ENCODE peak calls at places on chromosomes 4 and X, in ten cellular contexts. M is CD4-positive, alpha-beta T cell; J is GM23338; K is H9; I is PC-3; R is RWPE1; S is body of pancreas; B is OCI-LY7; Y is upper lobe of right lung; P is pancreas. F is an unnamed sample.

GRCh38 chr4:141102367-141102766 is 30.9 kb downstream of the RNF150 start:
- DNase-seq in B (no peak), K (no peak), P (no peak), R (peak), Y (no peak), J (no peak), S (no peak), M (no peak), I (peak), F (peak)

GRCh38 chr4:123564758-123565346 is 168.3 kb downstream of the SPRY1 start:
- DNase-seq in Y (no peak), B (peak), P (no peak), M (peak), S (peak), I (peak), R (peak), J (peak), K (peak), F (peak)

GRCh38 chr4:173910911-173911310 is 372.6 kb downstream of the FBXO8 start:
- DNase-seq in Y (no peak), J (no peak), S (peak), B (no peak), R (no peak), K (no peak), P (no peak), M (no peak), I (no peak), F (no peak)

GRCh38 chr4:88600129-88600849 is 8.0 kb downstream of the HERC3 start:
- DNase-seq in P (no peak), R (no peak), B (no peak), K (no peak), Y (no peak), J (no peak), I (peak), S (no peak), M (no peak), F (peak)

GRCh38 chr4:88735554-88735953 is 37.9 kb upstream of the NAP1L5 start:
- DNase-seq in R (no peak), Y (no peak), I (no peak), P (no peak), M (no peak), J (no peak), K (no peak), S (no peak), B (no peak), F (no peak)

GRCh38 chr4:115454228-115454627 is 340.8 kb upstream of the NDST4 start:
- DNase-seq in J (no peak), R (no peak), B (no peak), I (no peak), S (no peak), P (no peak), Y (no peak), M (no peak), K (no peak), F (no peak)

GRCh38 chr4:75490155-75490554 is 24.0 kb downstream of the RCHY1 start:
- DNase-seq in S (no peak), M (no peak), B (peak), R (no peak), I (peak), Y (no peak), P (no peak), K (no peak), J (peak), F (no peak)

GRCh38 chr4:139279723-139280620 is at the start of gene MGARP:
- DNase-seq in B (no peak), P (peak), Y (peak), M (no peak), R (no peak), I (no peak), J (peak), S (no peak), K (peak), F (no peak)

GRCh38 chr4:18850763-18851331 is 829.3 kb upstream of the LCORL start:
- DNase-seq in R (no peak), P (no peak), B (no peak), J (no peak), Y (no peak), S (no peak), I (no peak), K (no peak), M (no peak), F (no peak)

GRCh38 chr4:160351018-160351417 is 1248.1 kb downstream of the RAPGEF2 start:
- DNase-seq in K (no peak), B (no peak), R (no peak), I (no peak), J (no peak), M (no peak), S (no peak), Y (no peak), P (no peak), F (no peak)

GRCh38 chr4:108072300-108072699 is 82.6 kb downstream of the HADH start:
- DNase-seq in Y (no peak), B (peak), K (no peak), I (peak), P (no peak), R (no peak), M (peak), S (no peak), J (no peak), F (no peak)

GRCh38 chr4:91914176-91914804 is 389.5 kb upstream of the GRID2 start:
- DNase-seq in B (no peak), Y (no peak), M (no peak), R (no peak), J (no peak), I (peak), K (no peak), S (peak), P (no peak), F (no peak)

GRCh38 chr4:74284074-74284473 is 24.2 kb upstream of the EPGN start:
- DNase-seq in B (no peak), I (peak), Y (no peak), M (no peak), J (no peak), K (no peak), S (no peak), R (peak), P (no peak), F (peak)

GRCh38 chr4:13912436-13912835 is 284.9 kb upstream of the BOD1L1 start:
- DNase-seq in K (no peak), I (no peak), M (no peak), B (no peak), P (no peak), J (peak), S (no peak), Y (no peak), R (no peak), F (no peak)

GRCh38 chrX:125319646-125320521 is at the start of gene TEX13C:
- DNase-seq in S (no peak), K (no peak), Y (no peak), B (no peak), I (no peak), M (no peak), P (no peak), R (no peak), J (peak), F (no peak)

GRCh38 chr4:140943887-140944515 is 187.8 kb upstream of the TBC1D9 start:
- DNase-seq in K (no peak), Y (no peak), I (no peak), R (no peak), J (no peak), S (no peak), B (no peak), M (no peak), P (no peak), F (no peak)

GRCh38 chr4:42671431-42672194 is 14.7 kb upstream of the ATP8A1 start:
- DNase-seq in P (no peak), S (peak), B (peak), R (no peak), M (no peak), Y (no peak), I (no peak), J (no peak), K (no peak), F (no peak)

GRCh38 chr4:81137446-81137845 is 77.6 kb downstream of the PRKG2 start:
- DNase-seq in J (no peak), Y (no peak), S (no peak), K (no peak), P (no peak), M (no peak), I (no peak), R (no peak), B (no peak), F (no peak)

GRCh38 chr4:75995727-75996126 is 5.0 kb upstream of the SDAD1 start:
- DNase-seq in P (no peak), M (peak), R (peak), J (peak), S (peak), K (no peak), Y (no peak), B (peak), I (peak), F (peak)

GRCh38 chrX:53260836-53261235 is 20.5 kb downstream of the IQSEC2 start:
- DNase-seq in R (no peak), I (no peak), S (no peak), P (no peak), M (no peak), Y (no peak), B (no peak), J (no peak), K (no peak), F (no peak)

GRCh38 chr4:53605783-53606182 is 14.5 kb upstream of the LNX1 start:
- DNase-seq in B (no peak), P (no peak), S (no peak), Y (no peak), R (no peak), K (no peak), M (no peak), J (no peak), I (no peak), F (no peak)

GRCh38 chrX:39969099-39969825 is 128.5 kb downstream of the BCOR start:
- DNase-seq in R (no peak), Y (no peak), I (no peak), J (peak), S (no peak), K (peak), M (peak), B (peak), P (no peak), F (no peak)

GRCh38 chr4:26424143-26424542 is 66.1 kb downstream of the CCKAR start:
- DNase-seq in Y (no peak), M (no peak), I (no peak), J (no peak), B (no peak), S (no peak), R (no peak), K (no peak), P (no peak), F (no peak)

GRCh38 chrX:99939883-99940232 is 470.2 kb downstream of the PCDH19 start:
- DNase-seq in P (no peak), R (no peak), S (no peak), I (no peak), Y (no peak), M (no peak), K (no peak), J (peak), B (no peak), F (no peak)

GRCh38 chr4:152909901-152910300 is 26.2 kb upstream of the FHDC1 start:
- DNase-seq in R (no peak), S (no peak), Y (no peak), P (no peak), K (no peak), M (no peak), B (no peak), J (no peak), I (no peak), F (no peak)

GRCh38 chr4:101471201-101471600 is 123.9 kb upstream of the PPP3CA start:
- DNase-seq in I (no peak), B (no peak), K (no peak), Y (no peak), J (no peak), R (no peak), P (no peak), M (no peak), S (no peak), F (no peak)

GRCh38 chr4:15912236-15912635 is 26.3 kb downstream of the FGFBP1 start:
- DNase-seq in S (no peak), R (no peak), M (no peak), K (no peak), J (no peak), I (peak), P (no peak), Y (no peak), B (no peak), F (no peak)

GRCh38 chrX:155056877-155057792 is 13.8 kb downstream of the CMC4 start:
- DNase-seq in I (peak), R (peak), S (peak), B (peak), Y (peak), P (peak), J (peak), K (peak), M (peak), F (peak)
- H3K27ac ChIP-seq in I (no peak), R (no peak), S (peak), B (no peak), Y (no peak), P (no peak), J (peak), K (no peak), M (no peak), F (no peak)

GRCh38 chr4:170022211-170022610 is 4.0 kb downstream of the MFAP3L start:
- DNase-seq in Y (no peak), I (no peak), P (no peak), R (no peak), B (no peak), S (no peak), K (no peak), M (no peak), J (no peak), F (no peak)

GRCh38 chr4:170030121-170030520 is 3.9 kb upstream of the MFAP3L start:
- DNase-seq in I (no peak), S (no peak), Y (no peak), K (no peak), M (no peak), J (no peak), P (no peak), B (no peak), R (no peak), F (no peak)

GRCh38 chr4:170025523-170026252 is 507 bp downstream of the MFAP3L start:
- DNase-seq in Y (no peak), R (no peak), S (no peak), B (no peak), J (peak), P (no peak), I (no peak), M (peak), K (no peak), F (no peak)

GRCh38 chr4:170026253-170026991 is at the start of gene MFAP3L:
- DNase-seq in P (peak), R (peak), M (peak), K (peak), S (peak), I (peak), Y (peak), J (peak), B (no peak), F (peak)

DNA sequence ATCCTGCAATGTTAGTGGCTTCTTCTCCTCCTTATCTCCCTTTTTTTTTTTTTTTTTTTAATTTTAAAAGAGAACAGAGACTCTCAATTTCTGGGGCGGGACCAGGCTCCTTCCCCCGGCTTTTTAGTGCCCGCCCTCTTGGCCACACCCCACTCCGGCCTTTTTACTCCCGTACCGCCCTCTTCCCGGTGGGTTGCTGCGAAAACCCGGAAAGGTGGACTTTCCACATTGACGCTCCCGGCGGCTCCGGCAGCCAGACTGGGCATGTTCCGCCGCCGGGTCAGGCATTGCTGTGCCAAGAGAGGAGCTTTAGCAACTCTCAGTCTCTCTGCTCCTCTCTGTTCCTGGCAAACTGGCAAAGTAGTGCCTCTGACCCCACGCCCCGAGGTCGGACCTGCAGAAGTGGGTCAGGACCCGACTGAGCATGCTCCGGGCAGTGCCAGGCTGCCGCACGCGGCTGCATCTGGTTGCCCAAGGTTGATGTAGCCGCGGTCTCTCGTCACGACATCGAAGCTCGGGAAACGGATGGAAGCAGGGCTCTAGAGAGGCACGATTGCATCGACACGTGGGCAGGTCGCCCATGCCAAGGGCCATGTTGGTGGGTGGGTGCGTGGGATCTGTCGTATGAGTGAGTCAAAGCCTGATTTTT is 1.1 kb upstream of the MFAP3L start:
- DNase-seq in K (peak), B (peak), P (peak), Y (peak), J (peak), I (peak), S (peak), M (peak), R (peak), F (peak)
- H3K27ac ChIP-seq in K (no peak), B (no peak), P (peak), Y (peak), J (peak), I (no peak), S (peak), M (no peak), R (peak), F (no peak)

GRCh38 chrX:119688856-119689455 is 4.0 kb downstream of the SEPTIN6 start:
- DNase-seq in M (no peak), R (no peak), S (no peak), B (no peak), P (no peak), I (no peak), K (no peak), Y (no peak), J (no peak), F (no peak)
- H3K27ac ChIP-seq in M (peak), R (no peak), S (no peak), B (peak), P (no peak), I (no peak), K (no peak), Y (no peak), J (no peak), F (no peak)

GRCh38 chr4:22500128-22500611 is 15.7 kb downstream of the ADGRA3 start:
- DNase-seq in B (no peak), I (peak), R (no peak), J (no peak), Y (no peak), M (no peak), S (peak), P (no peak), K (no peak), F (no peak)
- H3K27ac ChIP-seq in B (no peak), I (no peak), R (no peak), J (peak), Y (peak), M (no peak), S (peak), P (peak), K (peak), F (no peak)